ENCODE peak calls at places on chromosomes 6 and 20, in five cellular contexts. S is GM12892, D is spleen, M is GM23338, V is HCT116. N is an unnamed sample.

GRCh38 chr20:59161626-59162170 is 1.9 kb upstream of the ZNF831 start:
- DNase-seq in S (no peak), D (no peak), M (no peak), V (no peak), N (no peak)

GRCh38 chr20:25280574-25281535 is 33.0 kb downstream of the PYGB start:
- DNase-seq in D (peak), M (no peak), V (no peak), S (no peak), N (no peak)

GRCh38 chr6:17927705-17928104 is 59.7 kb downstream of the KIF13A start:
- DNase-seq in D (no peak), S (no peak), V (no peak), M (no peak), N (no peak)

GRCh38 chr20:17281478-17281877 is 54.6 kb downstream of the PCSK2 start:
- DNase-seq in M (peak), D (no peak), V (peak), S (no peak), N (no peak)

GRCh38 chr6:13068558-13069210 is 259.7 kb downstream of the TBC1D7 start:
- DNase-seq in V (no peak), S (no peak), M (no peak), D (no peak), N (no peak)

GRCh38 chr6:31822038-31822821 is 5.3 kb upstream of the HSPA1B start:
- DNase-seq in S (peak), D (peak), V (no peak), M (peak), N (peak)

GRCh38 chr20:22232923-22233322 is 351.4 kb downstream of the FOXA2 start:
- DNase-seq in S (no peak), D (no peak), M (no peak), V (no peak), N (no peak)

GRCh38 chr20:55253765-55254164 is 751.6 kb downstream of the CBLN4 start:
- DNase-seq in S (no peak), V (no peak), D (no peak), M (no peak), N (no peak)

GRCh38 chr20:41275181-41275793 is 42.2 kb downstream of the ZHX3 start:
- DNase-seq in D (no peak), V (no peak), S (no peak), M (no peak), N (no peak)

GRCh38 chr6:142058216-142058925 is 74.4 kb upstream of the GJE1 start:
- DNase-seq in S (no peak), D (no peak), V (no peak), M (no peak), N (no peak)

GRCh38 chr6:25922301-25922700 is 8.2 kb downstream of the SLC17A2 start:
- DNase-seq in M (no peak), V (no peak), S (no peak), D (no peak), N (no peak)

GRCh38 chr20:50921783-50922501 is 9.3 kb downstream of the ADNP start:
- DNase-seq in D (no peak), S (no peak), V (no peak), M (no peak), N (no peak)
- TF ChIP-seq POLR2AphosphoS5 in D (no peak), S (peak), V (no peak), M (no peak), N (no peak)

GRCh38 chr6:105136433-105137350 is 43.1 kb downstream of the POPDC3 start:
- DNase-seq in S (peak), D (peak), V (no peak), M (peak), N (no peak)
- TF ChIP-seq POLR2AphosphoS5 in S (no peak), D (no peak), V (no peak), M (peak), N (peak)

GRCh38 chr6:129685640-129686031 is 24.3 kb downstream of the ARHGAP18 start:
- DNase-seq in V (no peak), D (no peak), M (no peak), S (no peak), N (no peak)

GRCh38 chr6:129684903-129685639 is 24.9 kb downstream of the ARHGAP18 start:
- DNase-seq in D (no peak), V (no peak), M (no peak), S (no peak), N (no peak)

GRCh38 chr6:129684323-129684884 is 25.6 kb downstream of the ARHGAP18 start:
- DNase-seq in D (no peak), S (no peak), V (no peak), M (no peak), N (no peak)

GRCh38 chr6:129680633-129681032 is 29.3 kb downstream of the ARHGAP18 start:
- DNase-seq in M (no peak), V (no peak), D (no peak), S (no peak), N (no peak)

GRCh38 chr6:129683606-129684322 is 26.2 kb downstream of the ARHGAP18 start:
- DNase-seq in V (peak), S (peak), M (no peak), D (peak), N (no peak)
- TF ChIP-seq POLR2AphosphoS5 in V (peak), S (peak), M (no peak), D (peak), N (no peak)

DNA sequence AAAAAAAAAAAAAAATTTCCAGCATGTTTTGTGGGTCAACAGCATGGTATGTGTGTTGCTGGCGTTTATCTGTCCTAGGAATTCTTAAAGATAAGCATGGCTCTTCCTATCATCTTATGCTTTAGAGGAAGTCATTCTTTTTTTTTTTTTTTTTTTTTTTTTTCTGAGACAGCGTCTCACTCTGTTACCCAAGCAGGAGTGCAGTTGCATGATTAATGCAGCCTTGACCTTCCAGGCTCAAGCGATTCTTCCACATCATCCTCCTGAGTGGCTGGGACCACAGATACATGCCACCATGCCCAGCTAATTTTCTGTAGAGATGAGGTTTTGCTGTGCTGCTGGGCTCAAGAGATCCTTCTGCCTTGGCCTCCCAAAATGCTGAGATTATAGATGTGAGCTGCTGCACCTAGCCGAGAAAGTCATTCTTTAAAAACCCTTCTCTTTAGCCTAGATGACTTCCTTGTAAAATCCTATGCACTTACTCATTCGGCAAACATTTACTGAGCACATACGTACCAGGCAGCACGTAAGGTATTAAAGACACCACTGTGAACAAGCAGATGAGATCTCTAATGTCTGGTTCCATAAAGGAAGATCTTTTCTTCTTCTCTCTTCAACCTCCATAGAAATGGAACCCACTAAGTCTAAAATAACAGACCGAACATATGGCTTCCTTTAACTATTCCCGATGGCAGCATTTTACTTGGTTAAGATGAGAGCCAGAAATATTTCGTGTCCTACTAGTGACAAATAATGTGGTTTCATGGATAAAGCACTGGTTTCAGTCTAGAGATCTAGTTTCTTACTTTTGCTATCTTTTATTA is 122.4 kb downstream of the RIN2 start:
- DNase-seq in V (peak), D (no peak), S (no peak), M (no peak), N (no peak)
- TF ChIP-seq POLR2AphosphoS5 in V (no peak), D (no peak), S (no peak), M (no peak), N (no peak)

GRCh38 chr20:53258741-53259140 is 286.6 kb downstream of the TSHZ2 start:
- DNase-seq in M (no peak), V (no peak), S (no peak), D (no peak), N (no peak)

GRCh38 chr20:53260591-53260990 is 288.4 kb downstream of the TSHZ2 start:
- DNase-seq in S (no peak), D (no peak), M (no peak), V (no peak), N (no peak)

GRCh38 chr20:53253668-53254067 is 281.5 kb downstream of the TSHZ2 start:
- DNase-seq in V (no peak), M (no peak), D (no peak), S (no peak), N (no peak)

GRCh38 chr20:53260168-53260567 is 288.0 kb downstream of the TSHZ2 start:
- DNase-seq in M (no peak), S (no peak), D (no peak), V (no peak), N (no peak)

DNA sequence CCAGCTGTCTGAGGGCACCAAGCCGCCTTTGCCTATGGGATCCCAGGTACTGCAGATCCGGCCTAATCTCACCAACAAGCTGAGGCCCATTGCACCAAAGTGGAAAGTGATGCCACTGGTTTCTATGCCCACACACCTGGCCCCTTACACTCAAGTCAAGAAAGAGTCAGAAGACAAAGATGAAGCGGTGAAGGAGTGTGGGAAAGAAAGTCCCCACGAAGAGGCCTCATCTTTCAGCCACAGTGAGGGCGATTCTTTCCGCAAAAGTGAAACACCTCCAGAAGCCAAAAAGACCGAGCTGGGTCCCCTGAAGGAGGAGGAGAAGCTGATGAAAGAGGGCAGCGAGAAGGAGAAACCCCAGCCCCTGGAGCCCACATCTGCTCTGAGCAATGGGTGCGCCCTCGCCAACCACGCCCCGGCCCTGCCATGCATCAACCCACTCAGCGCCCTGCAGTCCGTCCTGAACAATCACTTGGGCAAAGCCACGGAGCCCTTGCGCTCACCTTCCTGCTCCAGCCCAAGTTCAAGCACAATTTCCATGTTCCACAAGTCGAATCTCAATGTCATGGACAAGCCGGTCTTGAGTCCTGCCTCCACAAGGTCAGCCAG is 283.0 kb downstream of the TSHZ2 start:
- DNase-seq in S (no peak), V (no peak), D (no peak), M (no peak), N (no peak)
- TF ChIP-seq POLR2AphosphoS5 in S (no peak), V (no peak), D (no peak), M (no peak), N (no peak)

N was measured in vagina.